ENCODE peak calls at places on chromosomes 7 and 10, in four cellular contexts. W, A, R and V are unnamed samples.

GRCh38 chr7:194257-194995 is 2.1 kb downstream of the FAM20C start:
- DNase-seq in W (peak), R (no peak), A (no peak), V (no peak)

GRCh38 chr10:958106-958505 is 26.6 kb upstream of the LARP4B start:
- DNase-seq in W (no peak), R (no peak), A (no peak), V (no peak)

GRCh38 chr7:156640949-156641485 is 443 bp downstream of the RNF32 start:
- DNase-seq in W (no peak), A (peak), R (peak), V (peak)

GRCh38 chr7:127959770-127960169 is 71.5 kb downstream of the LRRC4 start:
- DNase-seq in A (no peak), W (no peak), R (no peak), V (no peak)

GRCh38 chr10:33703897-33704825 is 369.7 kb upstream of the NRP1 start:
- DNase-seq in R (no peak), A (peak), W (no peak), V (no peak)

GRCh38 chr10:49068672-49069217 is 46.6 kb downstream of the VSTM4 start:
- DNase-seq in A (no peak), W (no peak), R (no peak), V (no peak)

GRCh38 chr7:143181349-143181748 is 1.9 kb upstream of the TAS2R39 start:
- DNase-seq in R (no peak), W (no peak), A (no peak), V (no peak)

GRCh38 chr7:33550363-33550762 is 355.0 kb upstream of the BMPER start:
- DNase-seq in R (no peak), A (no peak), W (no peak), V (no peak)

GRCh38 chr7:139589474-139589873 is 66.0 kb downstream of the CLEC2L start:
- DNase-seq in W (no peak), A (no peak), R (no peak), V (no peak)

GRCh38 chr10:49271346-49271745 is 27.6 kb upstream of the C10orf71 start:
- DNase-seq in R (no peak), A (no peak), W (no peak), V (no peak)

GRCh38 chr7:96331233-96331632 is 9.3 kb upstream of the SLC25A13 start:
- DNase-seq in W (no peak), R (no peak), A (no peak), V (no peak)

GRCh38 chr7:70612811-70613210 is 519.1 kb upstream of the GALNT17 start:
- DNase-seq in R (no peak), W (no peak), A (no peak), V (no peak)

GRCh38 chr10:13686331-13686752 is 99.6 kb downstream of the PRPF18 start:
- DNase-seq in R (no peak), W (no peak), A (no peak), V (no peak)

GRCh38 chr10:126511917-126512487 is 123.7 kb upstream of the ADAM12 start:
- DNase-seq in R (no peak), W (no peak), A (no peak), V (no peak)

GRCh38 chr7:65250697-65251395 is 122.8 kb upstream of the ZNF92 start:
- DNase-seq in W (no peak), A (no peak), R (no peak), V (no peak)

GRCh38 chr7:103380395-103381191 is 33.1 kb downstream of the PSMC2 start:
- DNase-seq in R (no peak), A (no peak), W (no peak), V (no peak)

GRCh38 chr10:96648297-96648696 is 61.5 kb upstream of the TM9SF3 start:
- DNase-seq in A (no peak), R (no peak), W (no peak), V (no peak)

GRCh38 chr7:16753102-16753931 is at the start of gene TSPAN13:
- DNase-seq in R (peak), W (peak), A (no peak), V (peak)

GRCh38 chr10:86210416-86210815 is 156.2 kb downstream of the GRID1 start:
- DNase-seq in A (no peak), W (peak), R (no peak), V (no peak)

GRCh38 chr7:117889611-117890010 is 16.4 kb upstream of the CTTNBP2 start:
- DNase-seq in A (no peak), W (no peak), R (no peak), V (no peak)

GRCh38 chr10:101573885-101574284 is 14.2 kb downstream of the POLL start:
- DNase-seq in W (no peak), A (no peak), R (no peak), V (no peak)

GRCh38 chr10:79316671-79317431 is 30.4 kb upstream of the PPIF start:
- DNase-seq in R (no peak), A (no peak), W (peak), V (no peak)

GRCh38 chr7:35967366-35968139 is 166.7 kb downstream of the SEPTIN7 start:
- DNase-seq in A (no peak), W (no peak), R (no peak), V (no peak)

GRCh38 chr7:143419880-143420279 is 11.2 kb upstream of the EPHA1 start:
- DNase-seq in R (no peak), W (no peak), A (no peak), V (no peak)

GRCh38 chr7:98323597-98324322 is 42.3 kb downstream of the BRI3 start:
- DNase-seq in R (no peak), W (no peak), A (no peak), V (no peak)

GRCh38 chr7:133382775-133383559 is 130.1 kb downstream of the EXOC4 start:
- DNase-seq in R (no peak), A (no peak), W (no peak), V (no peak)

GRCh38 chr7:91299952-91300775 is 35.9 kb downstream of the FZD1 start:
- DNase-seq in W (no peak), R (no peak), A (no peak), V (no peak)

GRCh38 chr10:47406870-47407648 is 23.0 kb upstream of the ZNF488 start:
- DNase-seq in W (no peak), R (no peak), A (peak), V (no peak)

GRCh38 chr10:43482319-43483078 is 45.6 kb downstream of the ZNF487 start:
- DNase-seq in A (no peak), W (no peak), R (no peak), V (no peak)

GRCh38 chr10:34737772-34738169 is 77.3 kb downstream of the PARD3 start:
- DNase-seq in A (no peak), R (no peak), W (no peak), V (no peak)

GRCh38 chr10:20986049-20986448 is 88.9 kb upstream of the NEBL start:
- DNase-seq in W (no peak), R (no peak), A (no peak), V (no peak)

GRCh38 chr10:79239275-79239779 is 107.9 kb upstream of the PPIF start:
- DNase-seq in W (no peak), A (no peak), R (no peak), V (peak)

GRCh38 chr7:149887311-149887710 is 13.5 kb downstream of the ATP6V0E2 start:
- DNase-seq in R (no peak), A (no peak), W (no peak), V (no peak)

GRCh38 chr10:31599626-31600504 is 280.8 kb downstream of the ZEB1 start:
- DNase-seq in R (no peak), A (no peak), W (no peak), V (no peak)

GRCh38 chr7:121499526-121500123 is 103.5 kb upstream of the FAM3C start:
- DNase-seq in A (no peak), R (peak), W (no peak), V (peak)

GRCh38 chr10:117442944-117443676 is 67.9 kb upstream of the PDZD8 start:
- DNase-seq in R (peak), A (peak), W (peak), V (peak)

GRCh38 chr10:11716704-11717103 is 25.5 kb upstream of the ECHDC3 start:
- DNase-seq in A (no peak), R (no peak), W (no peak), V (no peak)

GRCh38 chr10:90064295-90064694 is 362.9 kb downstream of the KIF20B start:
- DNase-seq in A (no peak), R (no peak), W (no peak), V (no peak)

GRCh38 chr10:6162589-6163356 is 40.0 kb upstream of the PFKFB3 start:
- DNase-seq in W (no peak), R (no peak), A (no peak), V (no peak)